ENCODE peak calls at places on chromosomes 13 and 19, in five cellular contexts. L is HT1080, W is HFFc6, Y is activated T-helper 1 cell treated with Interleukin-2 at 50 U/mL for 16 hours, E is body of pancreas. S is an unnamed sample.

GRCh38 chr13:41813426-41813825 is 147.5 kb downstream of the VWA8 start:
- DNase-seq in E (no peak), W (peak; percentile 31), L (peak; percentile 8), Y (no peak), S (no peak)

GRCh38 chr13:99895428-99895998 is 76.1 kb downstream of the ZIC5 start:
- DNase-seq in W (no peak), E (no peak), Y (no peak), L (no peak), S (no peak)

GRCh38 chr13:90238433-90238832 is 1109.1 kb upstream of the MIR17HG start:
- DNase-seq in L (peak; percentile 8), Y (no peak), W (no peak), E (no peak), S (no peak)

GRCh38 chr13:29101404-29101803 is 281.3 kb downstream of the MTUS2 start:
- DNase-seq in Y (no peak), L (no peak), W (no peak), E (no peak), S (no peak)

GRCh38 chr19:31096047-31096446 is 253.2 kb downstream of the TSHZ3 start:
- DNase-seq in E (no peak), Y (no peak), L (no peak), W (no peak), S (peak; percentile 76)

GRCh38 chr19:50292216-50292827 is 36.9 kb downstream of the KCNC3 start:
- DNase-seq in E (no peak), L (no peak), Y (no peak), W (no peak), S (no peak)

GRCh38 chr19:35266149-35266903 is 2.4 kb upstream of the USF2 start:
- DNase-seq in W (no peak), Y (no peak), L (no peak), E (peak; percentile 6), S (peak; percentile 75)

GRCh38 chr13:33918199-33918932 is 100.4 kb downstream of the RFC3 start:
- DNase-seq in W (peak; percentile 83), Y (no peak), E (no peak), L (peak; percentile 82), S (no peak)

GRCh38 chr19:35315883-35316282 is 13.1 kb upstream of the CD22 start:
- DNase-seq in Y (no peak), E (no peak), W (no peak), L (no peak), S (no peak)

GRCh38 chr19:37999309-38000213 is 92.6 kb downstream of the SIPA1L3 start:
- DNase-seq in L (peak; percentile 99), W (peak; percentile 98), Y (no peak), E (no peak), S (no peak)

GRCh38 chr13:107586216-107586615 is 629.1 kb downstream of the LIG4 start:
- DNase-seq in E (no peak), Y (no peak), L (no peak), W (no peak), S (no peak)